ENCODE peak calls at places on chromosomes 4 and X, in five cellular contexts. N is neural crest cell, U is GM23248, O is NCI-H2029, C is caudate nucleus. W is an unnamed sample.

GRCh38 chr4:184300816-184301215 is 83.1 kb upstream of the ENPP6 start:
- DNase-seq in N (no peak), U (no peak), O (no peak), C (no peak), W (no peak)

GRCh38 chrX:11097920-11098319 is 13.2 kb upstream of the HCCS start:
- DNase-seq in U (no peak), N (no peak), C (no peak), O (peak), W (no peak)

GRCh38 chr4:140112576-140112975 is 41.4 kb downstream of the MAML3 start:
- DNase-seq in C (no peak), N (no peak), O (no peak), U (peak), W (no peak)

GRCh38 chr4:38565271-38566199 is 98.5 kb upstream of the KLF3 start:
- DNase-seq in C (no peak), O (peak), U (peak), N (no peak), W (peak)

GRCh38 chrX:6965729-6966128 is 181.8 kb upstream of the STS start:
- DNase-seq in N (no peak), C (no peak), U (no peak), O (no peak), W (no peak)

GRCh38 chrX:13659057-13659456 is 6.1 kb downstream of the TCEANC start:
- DNase-seq in N (no peak), C (no peak), O (no peak), U (peak), W (peak)

GRCh38 chrX:154660506-154660905 is 7.1 kb upstream of the CTAG2 start:
- DNase-seq in O (no peak), U (no peak), N (no peak), C (no peak), W (no peak)

GRCh38 chr4:7911044-7911578 is 28.6 kb downstream of the AFAP1 start:
- DNase-seq in O (no peak), C (no peak), N (peak), U (peak), W (peak)

GRCh38 chrX:107000013-107000515 is at the start of gene MORC4:
- DNase-seq in O (peak), N (peak), U (peak), C (peak), W (peak)

GRCh38 chr4:144580421-144580820 is 65.5 kb upstream of the HHIP start:
- DNase-seq in O (no peak), N (no peak), U (no peak), C (no peak), W (no peak)

GRCh38 chr4:6875431-6875831 is 34.2 kb upstream of the TBC1D14 start:
- DNase-seq in N (no peak), O (no peak), U (no peak), C (no peak), W (no peak)

GRCh38 chr4:10893417-10893816 is 208.8 kb upstream of the CLNK start:
- DNase-seq in O (no peak), N (no peak), U (no peak), C (no peak), W (no peak)

GRCh38 chr4:185210102-185210981 is 944 bp downstream of the SNX25 start:
- DNase-seq in U (peak), N (peak), O (no peak), C (peak), W (peak)

GRCh38 chr4:40672528-40673522 is 43.2 kb upstream of the RBM47 start:
- DNase-seq in C (no peak), N (no peak), O (no peak), U (peak), W (peak)

GRCh38 chrX:111386884-111387283 is 25.1 kb downstream of the DCX start:
- DNase-seq in U (no peak), N (no peak), C (no peak), O (no peak), W (no peak)

GRCh38 chr4:385934-386707 is 48.5 kb downstream of the ZNF141 start:
- DNase-seq in C (peak), O (no peak), U (no peak), N (no peak), W (no peak)

GRCh38 chr4:57426779-57427395 is 316.7 kb upstream of the IGFBP7 start:
- DNase-seq in O (peak), N (peak), U (peak), C (peak), W (peak)

GRCh38 chrX:68916891-68917290 is 88.1 kb downstream of the EFNB1 start:
- DNase-seq in C (no peak), N (no peak), O (no peak), U (no peak), W (no peak)

GRCh38 chr4:144809056-144809640 is 163.2 kb downstream of the HHIP start:
- DNase-seq in C (no peak), U (no peak), O (no peak), N (no peak), W (no peak)

GRCh38 chr4:98643760-98644159 is 14.7 kb downstream of the TSPAN5 start:
- DNase-seq in U (no peak), O (no peak), N (no peak), C (no peak), W (no peak)

GRCh38 chr4:2910409-2910808 is 52.8 kb downstream of the NOP14 start:
- DNase-seq in C (no peak), O (no peak), N (no peak), U (peak), W (no peak)

GRCh38 chrX:135087867-135088266 is 32.5 kb downstream of the ETDB start:
- DNase-seq in U (peak), N (no peak), C (no peak), O (no peak), W (no peak)

GRCh38 chr4:120085705-120086104 is 19.1 kb upstream of the MAD2L1 start:
- DNase-seq in N (no peak), U (peak), C (no peak), O (no peak), W (peak)

GRCh38 chrX:107629533-107629909 is 1.2 kb downstream of the PRPS1 start:
- DNase-seq in C (no peak), U (peak), N (no peak), O (no peak), W (peak)

GRCh38 chr4:12137556-12137955 is 708.9 kb upstream of the HS3ST1 start:
- DNase-seq in O (peak), C (no peak), U (no peak), N (no peak), W (no peak)

GRCh38 chr4:65917486-65917885 is 247.2 kb upstream of the EPHA5 start:
- DNase-seq in N (no peak), U (no peak), O (no peak), C (no peak), W (no peak)

GRCh38 chr4:173522874-173523395 is 7.1 kb downstream of the HAND2 start:
- DNase-seq in C (no peak), N (no peak), U (peak), O (no peak), W (no peak)

GRCh38 chrX:40154853-40155616 is 57.3 kb upstream of the BCOR start:
- DNase-seq in O (peak), C (no peak), N (peak), U (peak), W (peak)

GRCh38 chr4:90842960-90843359 is 715.8 kb downstream of the CCSER1 start:
- DNase-seq in N (no peak), C (no peak), U (no peak), O (no peak), W (no peak)

GRCh38 chr4:10058371-10058770 is 37.1 kb upstream of the SLC2A9 start:
- DNase-seq in C (no peak), N (no peak), U (no peak), O (no peak), W (no peak)

GRCh38 chr4:31275906-31276305 is 555.7 kb downstream of the PCDH7 start:
- DNase-seq in U (no peak), C (no peak), O (no peak), N (no peak), W (no peak)

GRCh38 chr4:103091601-103092223 is 7.9 kb downstream of the BDH2 start:
- DNase-seq in U (peak), C (no peak), O (peak), N (peak), W (peak)

GRCh38 chrX:9318761-9319160 is 146.1 kb upstream of the TBL1X start:
- DNase-seq in C (no peak), U (no peak), N (no peak), O (no peak), W (no peak)

GRCh38 chr4:109998867-109999303 is 86.2 kb downstream of the EGF start:
- DNase-seq in U (peak), O (peak), C (no peak), N (peak), W (peak)

GRCh38 chr4:15784959-15785634 is 7.0 kb downstream of the CD38 start:
- DNase-seq in N (no peak), C (no peak), U (no peak), O (no peak), W (no peak)

GRCh38 chrX:110346681-110347080 is 12.0 kb upstream of the RTL9 start:
- DNase-seq in C (no peak), N (no peak), U (no peak), O (no peak), W (no peak)